ENCODE peak calls at places on chromosomes 5 and 9, in four cellular contexts. One of them, this sample, is unnamed.

GRCh38 chr9:108707120-108707519 is 148.7 kb downstream of the ACTL7B start:
- DNase-seq in NCI-H1694: no peak
- DNase-seq in GM12865: no peak
- DNase-seq in uterus: no peak
- DNase-seq in this sample: no peak

GRCh38 chr9:137385061-137385655 is 37.8 kb downstream of the EXD3 start:
- DNase-seq in NCI-H1694: no peak
- DNase-seq in GM12865: no peak
- DNase-seq in uterus: no peak
- DNase-seq in this sample: no peak

GRCh38 chr5:117680421-117680820 is 1105.8 kb upstream of the SEMA6A start:
- DNase-seq in NCI-H1694: no peak
- DNase-seq in GM12865: no peak
- DNase-seq in uterus: no peak
- DNase-seq in this sample: peak

GRCh38 chr5:146052780-146053179 is 52.6 kb downstream of the PLAC8L1 start:
- DNase-seq in NCI-H1694: no peak
- DNase-seq in GM12865: no peak
- DNase-seq in uterus: no peak
- DNase-seq in this sample: no peak

GRCh38 chr9:98108540-98109031 is 10.4 kb downstream of the TRIM14 start:
- DNase-seq in NCI-H1694: no peak
- DNase-seq in GM12865: peak
- DNase-seq in uterus: no peak
- DNase-seq in this sample: no peak

GRCh38 chr5:33583332-33583731 is 142.6 kb downstream of the TARS1 start:
- DNase-seq in NCI-H1694: no peak
- DNase-seq in GM12865: no peak
- DNase-seq in uterus: no peak
- DNase-seq in this sample: no peak

GRCh38 chr9:108854094-108854493 is 1.7 kb downstream of the ACTL7B start:
- DNase-seq in NCI-H1694: no peak
- DNase-seq in GM12865: no peak
- DNase-seq in uterus: no peak
- DNase-seq in this sample: no peak

GRCh38 chr9:116423149-116423548 is 264.0 kb upstream of the TRIM32 start:
- DNase-seq in NCI-H1694: no peak
- DNase-seq in GM12865: no peak
- DNase-seq in uterus: no peak
- DNase-seq in this sample: no peak

GRCh38 chr5:174828786-174829510 is 104.6 kb downstream of the MSX2 start:
- DNase-seq in NCI-H1694: no peak
- DNase-seq in GM12865: no peak
- DNase-seq in uterus: no peak
- DNase-seq in this sample: no peak

GRCh38 chr9:99463144-99463543 is 241.1 kb downstream of the SEC61B start:
- DNase-seq in NCI-H1694: no peak
- DNase-seq in GM12865: no peak
- DNase-seq in uterus: no peak
- DNase-seq in this sample: no peak

GRCh38 chr9:19375536-19375935 is 4.5 kb downstream of the RPS6 start:
- DNase-seq in NCI-H1694: no peak
- DNase-seq in GM12865: no peak
- DNase-seq in uterus: no peak
- DNase-seq in this sample: no peak

GRCh38 chr5:142248853-142249462 is 75.9 kb downstream of the SPRY4 start:
- DNase-seq in NCI-H1694: no peak
- DNase-seq in GM12865: no peak
- DNase-seq in uterus: no peak
- DNase-seq in this sample: no peak

GRCh38 chr9:85067792-85068191 is 398.3 kb downstream of the NTRK2 start:
- DNase-seq in NCI-H1694: no peak
- DNase-seq in GM12865: peak
- DNase-seq in uterus: no peak
- DNase-seq in this sample: no peak

GRCh38 chr5:20575515-20575914 is 587.5 kb upstream of the CDH18 start:
- DNase-seq in NCI-H1694: no peak
- DNase-seq in GM12865: no peak
- DNase-seq in uterus: no peak
- DNase-seq in this sample: no peak

GRCh38 chr5:131795879-131796792 is 681 bp downstream of the FNIP1 start:
- DNase-seq in NCI-H1694: no peak
- DNase-seq in GM12865: peak
- DNase-seq in uterus: peak
- DNase-seq in this sample: peak

GRCh38 chr5:126597156-126597555 is 2.1 kb upstream of the ALDH7A1 start:
- DNase-seq in NCI-H1694: no peak
- DNase-seq in GM12865: no peak
- DNase-seq in uterus: no peak
- DNase-seq in this sample: no peak

GRCh38 chr9:94625835-94626234 is 13.5 kb downstream of the FBP1 start:
- DNase-seq in NCI-H1694: no peak
- DNase-seq in GM12865: no peak
- DNase-seq in uterus: no peak
- DNase-seq in this sample: no peak

GRCh38 chr5:143248822-143249579 is 154.5 kb downstream of the NR3C1 start:
- DNase-seq in NCI-H1694: no peak
- DNase-seq in GM12865: no peak
- DNase-seq in uterus: no peak
- DNase-seq in this sample: no peak

GRCh38 chr5:160699301-160699700 is 152.7 kb downstream of the ATP10B start:
- DNase-seq in NCI-H1694: no peak
- DNase-seq in GM12865: no peak
- DNase-seq in uterus: no peak
- DNase-seq in this sample: no peak

GRCh38 chr5:33321026-33321425 is 119.7 kb upstream of the TARS1 start:
- DNase-seq in NCI-H1694: no peak
- DNase-seq in GM12865: no peak
- DNase-seq in uterus: peak
- DNase-seq in this sample: no peak

GRCh38 chr9:130961511-130962300 is 22.7 kb upstream of the FIBCD1 start:
- DNase-seq in NCI-H1694: no peak
- DNase-seq in GM12865: no peak
- DNase-seq in uterus: no peak
- DNase-seq in this sample: no peak

GRCh38 chr5:127906562-127907204 is 176.9 kb upstream of the SLC12A2 start:
- DNase-seq in NCI-H1694: no peak
- DNase-seq in GM12865: peak
- DNase-seq in uterus: no peak
- DNase-seq in this sample: no peak

GRCh38 chr5:36168737-36169136 is 16.8 kb downstream of the SKP2 start:
- DNase-seq in NCI-H1694: no peak
- DNase-seq in GM12865: no peak
- DNase-seq in uterus: no peak
- DNase-seq in this sample: no peak

GRCh38 chr9:36415822-36416515 is 15.9 kb upstream of the RNF38 start:
- DNase-seq in NCI-H1694: no peak
- DNase-seq in GM12865: no peak
- DNase-seq in uterus: no peak
- DNase-seq in this sample: no peak

GRCh38 chr9:105912868-105913516 is 218.7 kb downstream of the TMEM38B start:
- DNase-seq in NCI-H1694: no peak
- DNase-seq in GM12865: no peak
- DNase-seq in uterus: no peak
- DNase-seq in this sample: no peak

GRCh38 chr9:105993051-105993854 is 298.9 kb downstream of the TMEM38B start:
- DNase-seq in NCI-H1694: peak
- DNase-seq in GM12865: no peak
- DNase-seq in uterus: no peak
- DNase-seq in this sample: no peak

GRCh38 chr5:57494104-57495098 is 11.8 kb upstream of the ACTBL2 start:
- DNase-seq in NCI-H1694: peak
- DNase-seq in GM12865: peak
- DNase-seq in uterus: no peak
- DNase-seq in this sample: peak

GRCh38 chr9:21121595-21122251 is 19.9 kb downstream of the IFNW1 start:
- DNase-seq in NCI-H1694: no peak
- DNase-seq in GM12865: peak
- DNase-seq in uterus: no peak
- DNase-seq in this sample: no peak

GRCh38 chr5:98705841-98706240 is 67.6 kb upstream of the RGMB start:
- DNase-seq in NCI-H1694: no peak
- DNase-seq in GM12865: no peak
- DNase-seq in uterus: no peak
- DNase-seq in this sample: no peak

GRCh38 chr9:92385474-92385873 is 18.9 kb downstream of the OGN start:
- DNase-seq in NCI-H1694: no peak
- DNase-seq in GM12865: no peak
- DNase-seq in uterus: no peak
- DNase-seq in this sample: no peak

GRCh38 chr5:24643880-24644279 is 898 bp downstream of the CDH10 start:
- DNase-seq in NCI-H1694: no peak
- DNase-seq in GM12865: no peak
- DNase-seq in uterus: no peak
- DNase-seq in this sample: no peak

GRCh38 chr5:94376672-94377345 is 241.6 kb downstream of the KIAA0825 start:
- DNase-seq in NCI-H1694: no peak
- DNase-seq in GM12865: no peak
- DNase-seq in uterus: no peak
- DNase-seq in this sample: no peak

GRCh38 chr5:173880306-173880985 is 7.7 kb upstream of the CPEB4 start:
- DNase-seq in NCI-H1694: no peak
- DNase-seq in GM12865: no peak
- DNase-seq in uterus: no peak
- DNase-seq in this sample: no peak

GRCh38 chr9:10265102-10265708 is 347.6 kb downstream of the PTPRD start:
- DNase-seq in NCI-H1694: no peak
- DNase-seq in GM12865: no peak
- DNase-seq in uterus: no peak
- DNase-seq in this sample: no peak

GRCh38 chr9:7148243-7148765 is 390.5 kb downstream of the KDM4C start:
- DNase-seq in NCI-H1694: no peak
- DNase-seq in GM12865: no peak
- DNase-seq in uterus: no peak
- DNase-seq in this sample: no peak

GRCh38 chr5:96880402-96881164 is 4.3 kb downstream of the ERAP2 start:
- DNase-seq in NCI-H1694: no peak
- DNase-seq in GM12865: no peak
- DNase-seq in uterus: no peak
- DNase-seq in this sample: no peak

This sample was measured in ureter.